ENCODE peak calls at places on chromosomes 6 and 20, in seven cellular contexts. I is hypothalamus, B is iris pigment epithelial cell, L is putamen, W is anterior cingulate cortex, X is neuronal stem cell, D is A172. S is an unnamed sample.

GRCh38 chr6:106119526-106119925 is 33.4 kb downstream of the PRDM1 start:
- DNase-seq in I (no peak), B (no peak), L (no peak), W (no peak), X (no peak), D (no peak), S (no peak)

GRCh38 chr20:38806855-38807655 is 1.6 kb downstream of the PPP1R16B start:
- DNase-seq in I (no peak), B (no peak), L (no peak), W (peak), X (no peak), D (no peak), S (no peak)

GRCh38 chr6:118867181-118867580 is 26.8 kb upstream of the ASF1A start:
- DNase-seq in I (no peak), B (peak), L (no peak), W (no peak), X (no peak), D (no peak), S (no peak)

GRCh38 chr20:51497542-51498467 is 44.7 kb downstream of the NFATC2 start:
- DNase-seq in I (no peak), B (no peak), L (peak), W (no peak), X (no peak), D (peak), S (no peak)

GRCh38 chr20:10306440-10307358 is 88.1 kb downstream of the SNAP25 start:
- DNase-seq in I (no peak), B (peak), L (peak), W (no peak), X (no peak), D (peak), S (no peak)

GRCh38 chr20:63782051-63782471 is 42.5 kb downstream of the SLC2A4RG start:
- DNase-seq in I (no peak), B (no peak), L (no peak), W (no peak), X (no peak), D (no peak), S (no peak)

GRCh38 chr20:62316331-62317166 is 13.8 kb downstream of the ADRM1 start:
- DNase-seq in I (no peak), B (no peak), L (no peak), W (peak), X (no peak), D (no peak), S (no peak)

GRCh38 chr6:37029249-37029959 is 23.9 kb downstream of the FGD2 start:
- DNase-seq in I (peak), B (peak), L (no peak), W (peak), X (peak), D (peak), S (no peak)

GRCh38 chr20:63597651-63598478 is 23.8 kb upstream of the HELZ2 start:
- DNase-seq in I (no peak), B (no peak), L (no peak), W (no peak), X (no peak), D (no peak), S (no peak)

GRCh38 chr6:159821111-159821510 is 21.0 kb downstream of the PNLDC1 start:
- DNase-seq in I (no peak), B (no peak), L (no peak), W (no peak), X (no peak), D (no peak), S (no peak)

GRCh38 chr20:17635320-17635673 is 46.7 kb downstream of the RRBP1 start:
- DNase-seq in I (no peak), B (no peak), L (no peak), W (no peak), X (no peak), D (no peak), S (no peak)